ENCODE peak calls at places on chromosomes 11 and 22, in eight cellular contexts. F, M, A, L, V, G, D and U are unnamed samples.

GRCh38 chr11:96341237-96342130 is 1.5 kb downstream of the MAML2 start:
- DNase-seq in A (peak), F (peak), G (no peak), M (peak), L (peak), D (peak), V (peak), U (no peak)

GRCh38 chr11:73226297-73227006 is 8.4 kb downstream of the P2RY2 start:
- DNase-seq in D (no peak), G (no peak), M (peak), A (no peak), L (no peak), V (no peak), F (no peak), U (no peak)

GRCh38 chr11:130407978-130408377 is 20.4 kb downstream of the ADAMTS8 start:
- DNase-seq in G (no peak), V (peak), A (no peak), F (no peak), D (peak), L (peak), M (no peak), U (peak)

GRCh38 chr11:98616256-98616655 is 404.5 kb upstream of the CNTN5 start:
- DNase-seq in L (no peak), M (peak), V (no peak), D (peak), G (no peak), F (no peak), A (no peak), U (no peak)

GRCh38 chr11:66789097-66789890 is 53.9 kb upstream of the RCE1 start:
- DNase-seq in D (peak), L (no peak), V (no peak), F (no peak), M (no peak), G (peak), A (no peak), U (no peak)

GRCh38 chr11:1639102-1639620 is 9.6 kb downstream of the KRTAP5-5 start:
- DNase-seq in V (no peak), L (no peak), G (no peak), A (no peak), F (peak), M (no peak), D (no peak), U (no peak)

GRCh38 chr22:24954114-24954463 is 1.6 kb downstream of the KIAA1671 start:
- DNase-seq in F (no peak), L (no peak), G (peak), D (peak), V (no peak), A (no peak), M (peak), U (no peak)

GRCh38 chr11:7485136-7485853 is at the start of gene OLFML1:
- DNase-seq in M (no peak), F (no peak), V (no peak), L (peak), G (no peak), D (peak), A (no peak), U (no peak)

GRCh38 chr22:43861529-43861928 is 784 bp downstream of the SULT4A1 start:
- DNase-seq in V (no peak), L (no peak), M (no peak), F (no peak), D (peak), G (peak), A (no peak), U (no peak)

GRCh38 chr11:19674831-19675230 is 37.8 kb upstream of the NAV2 start:
- DNase-seq in F (no peak), M (no peak), G (no peak), L (no peak), V (no peak), A (no peak), D (no peak), U (no peak)

GRCh38 chr11:73164803-73165542 is 22.9 kb upstream of the FCHSD2 start:
- DNase-seq in D (no peak), F (no peak), G (no peak), L (no peak), A (no peak), V (no peak), M (no peak), U (no peak)

GRCh38 chr22:30196867-30197336 is 49.7 kb downstream of the LIF start:
- DNase-seq in L (peak), F (no peak), A (no peak), G (no peak), V (no peak), D (no peak), M (no peak), U (no peak)

GRCh38 chr11:57484141-57484710 is 23.9 kb downstream of the RTN4RL2 start:
- DNase-seq in A (peak), G (no peak), L (no peak), D (no peak), F (no peak), M (no peak), V (no peak), U (no peak)

GRCh38 chr11:28838741-28839140 is 730.6 kb downstream of the METTL15 start:
- DNase-seq in G (no peak), A (no peak), F (no peak), L (no peak), M (no peak), D (no peak), V (no peak), U (no peak)

GRCh38 chr11:133197425-133197824 is 334.9 kb downstream of the OPCML start:
- DNase-seq in G (peak), L (no peak), V (no peak), F (no peak), M (no peak), A (no peak), D (no peak), U (no peak)

GRCh38 chr22:31118046-31118820 is 4.5 kb upstream of the INPP5J start:
- DNase-seq in M (no peak), A (no peak), F (no peak), G (no peak), D (no peak), V (no peak), L (no peak), U (no peak)

GRCh38 chr11:27699242-27699925 is 871 bp downstream of the BDNF start:
- DNase-seq in F (no peak), A (no peak), V (no peak), G (peak), M (peak), D (peak), L (no peak), U (no peak)

GRCh38 chr22:22245935-22246525 is 1.4 kb downstream of the VPREB1 start:
- DNase-seq in M (no peak), A (no peak), L (no peak), D (no peak), G (no peak), V (no peak), F (no peak), U (no peak)

GRCh38 chr11:40338739-40339138 is 1120.7 kb downstream of the LRRC4C start:
- DNase-seq in F (no peak), L (no peak), D (no peak), M (no peak), V (no peak), G (peak), A (no peak), U (no peak)

GRCh38 chr11:115148691-115149090 is 355.5 kb downstream of the CADM1 start:
- DNase-seq in V (no peak), M (no peak), G (no peak), A (no peak), L (no peak), F (no peak), D (no peak), U (no peak)

GRCh38 chr11:134531331-134532135 is 119.5 kb upstream of the B3GAT1 start:
- DNase-seq in A (no peak), F (peak), G (no peak), L (no peak), V (peak), M (peak), D (no peak), U (no peak)

GRCh38 chr11:126357969-126358762 is 2.7 kb downstream of the ST3GAL4 start:
- DNase-seq in M (no peak), A (no peak), D (no peak), V (no peak), L (peak), G (no peak), F (no peak), U (no peak)

GRCh38 chr11:126355324-126355925 is at the start of gene ST3GAL4:
- DNase-seq in V (peak), F (peak), L (peak), D (peak), A (peak), G (peak), M (peak), U (peak)

GRCh38 chr11:126358763-126359160 is 3.3 kb downstream of the ST3GAL4 start:
- DNase-seq in A (no peak), G (no peak), M (no peak), F (no peak), D (no peak), V (no peak), L (peak), U (no peak)

GRCh38 chr11:126355926-126356897 is 726 bp downstream of the ST3GAL4 start:
- DNase-seq in F (no peak), D (no peak), L (peak), V (no peak), A (peak), M (no peak), G (peak), U (no peak)

DNA sequence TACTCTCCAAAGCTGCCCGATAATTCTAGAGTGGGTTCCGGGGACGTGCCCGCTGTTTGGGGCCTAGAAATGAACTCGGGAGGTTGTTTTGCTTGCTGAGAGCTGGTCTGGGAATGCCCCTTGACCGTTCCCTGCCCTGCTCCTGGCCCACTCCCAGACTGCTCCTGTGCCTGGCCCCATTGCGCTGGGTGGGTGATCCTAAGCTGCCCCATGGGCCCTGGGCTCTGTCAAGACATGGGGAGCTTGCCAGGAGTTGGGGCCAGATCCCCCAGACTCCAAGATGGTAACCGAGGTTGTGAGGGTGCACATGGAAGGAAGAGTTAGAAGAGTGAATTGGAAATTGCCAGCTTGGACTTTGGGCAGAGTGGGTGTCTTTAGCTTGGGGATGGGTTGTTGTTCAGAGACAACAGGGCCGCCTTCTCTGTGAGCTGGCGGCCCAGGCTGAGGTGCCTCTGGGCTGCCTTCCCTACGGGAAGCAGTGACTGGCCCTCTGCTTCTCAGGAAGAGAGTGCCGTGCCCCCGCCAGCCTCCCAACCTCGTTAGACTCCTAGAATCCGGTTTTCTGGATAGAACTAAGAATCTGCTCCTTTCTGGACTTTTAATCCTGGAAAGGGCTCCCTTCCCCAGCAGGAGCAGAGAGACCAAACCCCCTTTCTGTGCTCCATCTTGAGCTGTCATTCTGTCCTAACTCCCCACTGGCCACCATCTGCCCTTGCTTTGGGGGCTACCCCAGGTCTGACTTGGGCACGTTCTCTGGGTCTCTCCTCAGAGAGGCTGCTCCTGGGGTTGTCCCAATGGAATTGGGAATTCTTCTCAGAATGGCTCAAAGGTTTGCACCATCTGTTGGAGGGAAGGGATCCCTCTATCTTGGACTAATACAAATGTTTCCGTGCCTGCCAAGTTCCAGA is 1.8 kb downstream of the ST3GAL4 start:
- DNase-seq in D (no peak), M (no peak), G (no peak), F (no peak), V (no peak), A (no peak), L (peak), U (no peak)
- H3K27ac ChIP-seq in D (peak), M (no peak), G (no peak), F (peak), V (peak), A (no peak), L (peak), U (peak)

DNA sequence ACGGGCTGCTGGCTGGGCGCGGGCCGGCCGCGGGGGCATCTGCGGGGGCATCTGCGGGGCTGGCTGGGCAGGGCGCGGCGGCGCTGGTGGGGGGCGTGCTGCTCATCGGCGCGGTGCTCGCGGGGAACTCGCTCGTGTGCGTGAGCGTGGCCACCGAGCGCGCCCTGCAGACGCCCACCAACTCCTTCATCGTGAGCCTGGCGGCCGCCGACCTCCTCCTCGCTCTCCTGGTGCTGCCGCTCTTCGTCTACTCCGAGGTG is 194 bp downstream of the DRD4 start:
- DNase-seq in A (no peak), G (no peak), L (no peak), V (no peak), F (no peak), M (no peak), D (no peak), U (no peak)
- H3K4me3 ChIP-seq in A (no peak), G (no peak), L (peak), V (no peak), F (peak), M (peak), D (no peak), U (no peak)

DNA sequence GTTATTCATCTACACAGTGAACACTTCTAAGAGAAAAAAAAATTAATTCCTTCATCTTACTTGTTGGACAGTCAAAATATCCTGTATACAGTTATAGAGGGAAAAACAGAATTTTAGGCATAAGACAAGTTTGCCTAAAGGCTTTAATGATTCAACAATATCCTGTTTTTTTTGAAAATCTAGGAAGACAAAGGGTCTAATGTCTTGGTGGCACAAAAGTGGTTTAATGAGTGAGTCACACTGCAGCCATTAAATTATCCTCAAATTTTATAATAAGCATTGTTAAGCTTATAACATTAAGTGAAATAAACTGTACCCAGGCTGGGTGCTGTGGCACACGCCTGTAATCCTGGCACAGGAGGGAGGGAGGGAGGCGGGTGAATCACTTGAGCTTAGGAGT is 72.9 kb downstream of the GAB2 start:
- DNase-seq in V (no peak), F (no peak), D (no peak), G (no peak), A (no peak), L (no peak), M (no peak), U (no peak)
- H3K27ac ChIP-seq in V (no peak), F (no peak), D (no peak), G (no peak), A (no peak), L (no peak), M (no peak), U (no peak)

GRCh38 chr11:12077535-12078280 is 32.7 kb upstream of the MICAL2 start:
- DNase-seq in G (no peak), A (no peak), F (no peak), M (no peak), L (no peak), V (no peak), D (no peak), U (no peak)

GRCh38 chr11:12074529-12075195 is 35.7 kb upstream of the MICAL2 start:
- DNase-seq in A (no peak), G (no peak), D (no peak), F (no peak), V (no peak), L (no peak), M (no peak), U (no peak)

GRCh38 chr11:12075822-12076821 is 34.3 kb upstream of the MICAL2 start:
- DNase-seq in D (peak), M (no peak), G (no peak), F (no peak), L (no peak), A (no peak), V (no peak), U (peak)

GRCh38 chr11:12075291-12075690 is 35.1 kb upstream of the MICAL2 start:
- DNase-seq in M (no peak), A (no peak), L (no peak), V (no peak), F (no peak), G (no peak), D (no peak), U (no peak)

GRCh38 chr11:12076840-12077534 is 33.4 kb upstream of the MICAL2 start:
- DNase-seq in D (no peak), V (no peak), F (no peak), M (no peak), A (no peak), G (no peak), L (no peak), U (no peak)
- H3K4me3 ChIP-seq in D (no peak), V (no peak), F (no peak), M (no peak), A (no peak), G (no peak), L (no peak), U (no peak)

DNA sequence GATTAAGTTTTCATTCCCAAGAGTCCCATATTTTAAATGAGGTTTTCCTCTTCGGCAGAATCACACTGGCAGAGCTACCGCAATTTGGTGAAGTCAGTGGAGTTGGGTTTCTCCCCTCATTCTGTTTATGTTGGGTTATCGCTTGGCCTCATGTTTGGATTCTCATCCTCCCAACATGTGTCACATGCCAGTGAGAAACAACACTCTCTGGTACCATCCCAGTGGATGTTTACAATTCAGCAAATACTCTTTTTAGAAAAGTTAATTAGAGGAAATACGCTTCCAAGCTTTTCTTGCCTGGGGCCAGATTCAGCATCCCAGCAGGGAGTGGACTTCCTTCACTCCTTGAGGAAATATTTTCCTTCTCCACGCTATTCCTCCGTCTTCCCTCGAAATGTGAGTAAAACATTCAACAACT is 2.1 kb downstream of the PAMR1 start:
- DNase-seq in D (no peak), G (no peak), M (no peak), A (no peak), F (no peak), V (no peak), L (no peak), U (no peak)
- H3K27ac ChIP-seq in D (peak), G (no peak), M (peak), A (no peak), F (no peak), V (no peak), L (no peak), U (no peak)

GRCh38 chr11:104731890-104732289 is 166.4 kb downstream of the CASP12 start:
- DNase-seq in A (no peak), L (no peak), M (no peak), F (no peak), D (no peak), V (no peak), G (no peak), U (no peak)
- H3K4me3 ChIP-seq in A (no peak), L (no peak), M (no peak), F (no peak), D (no peak), V (no peak), G (no peak), U (no peak)

DNA sequence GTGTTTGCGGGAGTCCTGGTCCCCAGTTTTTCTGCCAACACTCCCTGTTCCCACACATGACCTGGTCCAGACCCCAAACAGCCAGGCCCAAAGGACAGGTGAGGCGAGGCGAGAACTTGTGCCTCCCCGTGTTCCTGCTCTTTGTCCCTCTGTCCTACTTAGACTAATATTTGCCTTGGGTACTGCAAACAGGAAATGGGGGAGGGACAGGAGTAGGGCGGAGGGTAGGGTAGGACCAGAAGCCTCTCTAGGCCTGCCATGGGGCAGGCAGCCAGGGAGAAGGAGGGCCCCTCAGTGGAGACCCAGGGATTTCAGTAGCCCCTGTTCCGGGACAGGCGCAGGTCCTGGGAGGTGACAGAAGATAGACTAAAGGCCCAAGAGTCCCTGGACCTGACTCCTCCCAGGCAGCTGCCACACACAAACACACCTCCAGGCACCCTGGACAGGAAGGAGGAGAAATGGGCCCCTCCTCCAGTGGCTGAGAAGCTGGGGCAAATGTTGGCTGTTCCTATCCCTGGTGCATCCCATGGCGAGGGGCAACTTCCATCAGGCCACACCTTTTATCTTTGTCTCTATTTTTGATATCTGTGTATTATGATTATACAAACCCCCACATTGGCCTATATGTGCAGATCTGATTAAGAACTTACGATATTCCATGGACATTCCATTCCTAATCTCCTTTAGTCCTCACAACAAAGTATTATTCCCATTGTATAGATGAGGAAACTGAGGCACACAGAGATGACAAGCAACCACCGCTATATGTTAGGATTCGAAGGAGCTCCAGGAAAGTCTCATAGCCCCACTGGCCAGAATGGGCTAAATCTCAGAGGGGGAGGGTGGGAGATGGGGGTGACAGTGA is 626 bp upstream of the F2 start:
- DNase-seq in F (peak), L (no peak), A (peak), M (no peak), D (peak), G (peak), V (no peak), U (no peak)
- H3K27ac ChIP-seq in F (peak), L (no peak), A (no peak), M (no peak), D (peak), G (no peak), V (no peak), U (no peak)